ENCODE peak calls at places on chromosomes 3 and 15, in eight cellular contexts. T is fibroblast of lung, W is AG09309, J is esophagus muscularis mucosa, Y is breast epithelium, D is fibroblast of the aortic adventitia, V is cardiac fibroblast, B is HCT116. I is an unnamed sample.

GRCh38 chr3:36700537-36701248 is 63.7 kb downstream of the DCLK3 start:
- DNase-seq in T (peak), W (peak), J (peak), Y (no peak), D (peak), V (peak), B (peak), I (peak)

GRCh38 chr3:713225-713624 is 379.6 kb upstream of the CNTN6 start:
- DNase-seq in T (no peak), W (no peak), J (no peak), Y (no peak), D (no peak), V (no peak), B (no peak), I (peak)

GRCh38 chr3:14906355-14906960 is 40.9 kb upstream of the NR2C2 start:
- DNase-seq in T (no peak), W (no peak), J (no peak), Y (no peak), D (no peak), V (no peak), B (no peak), I (no peak)

GRCh38 chr3:84077479-84077878 is 881.3 kb upstream of the CADM2 start:
- DNase-seq in T (no peak), W (no peak), J (no peak), Y (no peak), D (no peak), V (no peak), B (no peak), I (no peak)

GRCh38 chr3:177516130-177517011 is 319.1 kb upstream of the TBL1XR1 start:
- DNase-seq in T (peak), W (peak), J (no peak), Y (no peak), D (peak), V (peak), B (no peak), I (peak)

GRCh38 chr3:101556064-101556463 is 5.6 kb upstream of the TRMT10C start:
- DNase-seq in T (no peak), W (no peak), J (no peak), Y (no peak), D (no peak), V (no peak), B (no peak), I (no peak)

GRCh38 chr15:53453253-53454105 is 306.0 kb downstream of the WDR72 start:
- DNase-seq in T (no peak), W (no peak), J (no peak), Y (no peak), D (no peak), V (no peak), B (no peak), I (no peak)

GRCh38 chr3:171234298-171235020 is 207.9 kb upstream of the SLC2A2 start:
- DNase-seq in T (peak), W (no peak), J (no peak), Y (no peak), D (no peak), V (no peak), B (no peak), I (no peak)

GRCh38 chr3:156952011-156952410 is 125.9 kb downstream of the LEKR1 start:
- DNase-seq in T (peak), W (no peak), J (no peak), Y (no peak), D (no peak), V (no peak), B (no peak), I (no peak)

GRCh38 chr3:18657858-18658820 is 233.0 kb upstream of the SATB1 start:
- DNase-seq in T (no peak), W (no peak), J (no peak), Y (no peak), D (no peak), V (no peak), B (no peak), I (no peak)

GRCh38 chr3:129618186-129618820 is 11.8 kb upstream of the PLXND1 start:
- DNase-seq in T (no peak), W (no peak), J (no peak), Y (no peak), D (no peak), V (no peak), B (no peak), I (no peak)

GRCh38 chr3:40170395-40170794 is 139.1 kb upstream of the EIF1B start:
- DNase-seq in T (no peak), W (no peak), J (no peak), Y (no peak), D (no peak), V (no peak), B (no peak), I (no peak)

GRCh38 chr3:121601212-121601812 is 8.1 kb downstream of the FBXO40 start:
- DNase-seq in T (no peak), W (no peak), J (no peak), Y (no peak), D (no peak), V (no peak), B (no peak), I (no peak)

GRCh38 chr15:90610220-90610619 is 80.5 kb downstream of the CRTC3 start:
- DNase-seq in T (peak), W (peak), J (no peak), Y (no peak), D (peak), V (peak), B (no peak), I (peak)

GRCh38 chr3:34183114-34183513 is 384.7 kb downstream of the PDCD6IP start:
- DNase-seq in T (no peak), W (no peak), J (no peak), Y (no peak), D (no peak), V (no peak), B (no peak), I (no peak)

GRCh38 chr3:46989146-46989810 is 9.8 kb downstream of the NBEAL2 start:
- DNase-seq in T (no peak), W (no peak), J (no peak), Y (no peak), D (no peak), V (no peak), B (no peak), I (no peak)

GRCh38 chr3:4759689-4760312 is 219.4 kb upstream of the BHLHE40 start:
- DNase-seq in T (no peak), W (no peak), J (no peak), Y (no peak), D (no peak), V (no peak), B (no peak), I (peak)

GRCh38 chr15:100934166-100934565 is 15.0 kb downstream of the LRRK1 start:
- DNase-seq in T (no peak), W (no peak), J (no peak), Y (no peak), D (no peak), V (no peak), B (no peak), I (no peak)

GRCh38 chr3:72346526-72346926 is 501.7 kb downstream of the SHQ1 start:
- DNase-seq in T (peak), W (peak), J (no peak), Y (no peak), D (peak), V (peak), B (no peak), I (peak)

GRCh38 chr3:38454884-38455638 is 1.4 kb downstream of the ACVR2B start:
- DNase-seq in T (peak), W (no peak), J (no peak), Y (peak), D (no peak), V (peak), B (no peak), I (peak)

GRCh38 chr3:98657429-98657828 is 64.0 kb upstream of the CPOX start:
- DNase-seq in T (peak), W (no peak), J (no peak), Y (no peak), D (peak), V (peak), B (peak), I (no peak)

GRCh38 chr15:99558571-99558970 is 7.2 kb upstream of the MEF2A start:
- DNase-seq in T (no peak), W (no peak), J (no peak), Y (no peak), D (no peak), V (no peak), B (no peak), I (no peak)

GRCh38 chr3:42148982-42149432 is 57.9 kb downstream of the TRAK1 start:
- DNase-seq in T (peak), W (peak), J (no peak), Y (peak), D (peak), V (peak), B (no peak), I (peak)

GRCh38 chr3:128464188-128464587 is 2.5 kb downstream of the DNAJB8 start:
- DNase-seq in T (no peak), W (no peak), J (no peak), Y (no peak), D (no peak), V (no peak), B (no peak), I (no peak)

GRCh38 chr3:179000144-179000543 is 71.5 kb downstream of the ZMAT3 start:
- DNase-seq in T (peak), W (peak), J (no peak), Y (no peak), D (peak), V (peak), B (no peak), I (peak)

GRCh38 chr3:48502728-48503168 is 1.2 kb downstream of the SHISA5 start:
- DNase-seq in T (no peak), W (no peak), J (no peak), Y (peak), D (no peak), V (no peak), B (no peak), I (no peak)

GRCh38 chr3:8802256-8802655 is 32.8 kb upstream of the OXTR start:
- DNase-seq in T (no peak), W (no peak), J (no peak), Y (no peak), D (no peak), V (no peak), B (no peak), I (no peak)

GRCh38 chr15:67093146-67093874 is 27.9 kb downstream of the SMAD3 start:
- DNase-seq in T (no peak), W (no peak), J (no peak), Y (no peak), D (no peak), V (no peak), B (no peak), I (no peak)

GRCh38 chr3:86731501-86731901 is 259.4 kb downstream of the VGLL3 start:
- DNase-seq in T (no peak), W (no peak), J (no peak), Y (no peak), D (no peak), V (no peak), B (no peak), I (no peak)
- H3K4me3 ChIP-seq in T (no peak), W (no peak), J (no peak), Y (no peak), D (no peak), V (no peak), B (no peak), I (no peak)

DNA sequence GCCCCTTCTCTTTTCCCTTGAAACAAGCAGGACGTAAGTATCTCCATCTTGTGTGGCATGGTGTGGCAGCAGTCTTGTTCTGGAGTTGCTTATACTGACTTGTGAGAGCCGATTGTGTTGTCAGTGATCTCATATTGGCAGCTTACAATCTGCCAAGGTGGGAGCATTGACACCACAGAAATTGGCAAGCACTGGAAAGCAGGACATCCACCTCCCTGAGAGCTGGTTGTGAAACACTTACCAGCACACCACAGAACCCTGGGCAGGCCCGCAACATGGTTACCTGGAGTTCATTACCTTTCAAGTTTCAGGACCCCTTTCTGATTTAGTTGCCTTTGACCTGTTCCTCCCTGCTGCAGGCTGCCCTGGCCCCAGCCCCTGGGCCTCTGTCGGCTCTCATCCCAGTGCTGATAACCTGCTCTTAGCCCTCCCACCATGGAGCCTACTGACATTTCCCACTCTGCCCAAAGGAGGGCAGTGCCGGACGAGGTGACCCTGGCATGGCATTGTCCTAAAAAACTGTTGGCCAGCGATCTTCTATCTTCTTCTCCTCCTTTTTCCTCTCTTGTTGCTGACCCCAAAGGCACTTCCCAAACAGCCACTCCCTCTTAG is 10.6 kb upstream of the ATP2B2 start:
- DNase-seq in T (no peak), W (no peak), J (no peak), Y (peak), D (no peak), V (no peak), B (no peak), I (no peak)
- TF ChIP-seq CTCF in T (no peak), W (no peak), J (no peak), Y (no peak), D (no peak), V (no peak), B (peak), I (no peak)

GRCh38 chr3:124878561-124879394 is 8.4 kb downstream of the ITGB5 start:
- DNase-seq in T (peak), W (peak), J (peak), Y (no peak), D (peak), V (peak), B (peak), I (peak)
- H3K4me3 ChIP-seq in T (no peak), W (no peak), J (no peak), Y (no peak), D (peak), V (no peak), B (no peak), I (no peak)

GRCh38 chr15:50117628-50118027 is 1.4 kb downstream of the ATP8B4 start:
- DNase-seq in T (no peak), W (no peak), J (no peak), Y (no peak), D (no peak), V (no peak), B (no peak), I (no peak)

GRCh38 chr15:50119063-50119700 is at the start of gene ATP8B4:
- DNase-seq in T (no peak), W (no peak), J (no peak), Y (no peak), D (no peak), V (no peak), B (no peak), I (no peak)

GRCh38 chr15:50113187-50113505 is 5.9 kb downstream of the ATP8B4 start:
- DNase-seq in T (no peak), W (no peak), J (no peak), Y (no peak), D (no peak), V (no peak), B (no peak), I (no peak)

GRCh38 chr15:50114381-50114780 is 4.7 kb downstream of the ATP8B4 start:
- DNase-seq in T (no peak), W (no peak), J (no peak), Y (no peak), D (no peak), V (no peak), B (no peak), I (no peak)

DNA sequence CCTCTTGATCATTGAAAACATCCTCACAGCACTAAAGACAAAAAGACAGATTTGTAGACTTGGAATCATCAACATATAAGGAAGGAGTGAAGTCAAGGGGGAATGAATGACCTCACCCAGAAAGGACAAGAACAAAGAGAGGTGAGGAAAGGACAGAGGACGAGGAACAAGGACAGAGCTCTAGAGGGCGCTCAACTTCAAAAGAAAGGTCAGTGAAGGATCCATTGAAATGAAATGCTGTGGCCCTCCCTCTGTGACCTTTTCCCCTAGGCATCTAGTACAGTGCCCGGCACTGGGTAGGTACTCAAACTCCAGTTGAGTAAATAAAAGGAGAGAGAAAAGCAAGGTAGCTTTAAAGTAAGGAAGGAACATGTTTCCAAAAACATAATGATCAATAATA is 2.6 kb downstream of the ATP8B4 start:
- DNase-seq in T (no peak), W (no peak), J (no peak), Y (no peak), D (peak), V (peak), B (peak), I (peak)
- TF ChIP-seq CTCF in T (peak), W (peak), J (no peak), Y (no peak), D (peak), V (peak), B (peak), I (peak)

GRCh38 chr15:96132126-96132525 is 198.4 kb upstream of the NR2F2 start:
- DNase-seq in T (no peak), W (no peak), J (no peak), Y (no peak), D (no peak), V (no peak), B (no peak), I (no peak)

GRCh38 chr15:96130734-96131133 is 199.8 kb upstream of the NR2F2 start:
- DNase-seq in T (no peak), W (no peak), J (no peak), Y (no peak), D (no peak), V (no peak), B (no peak), I (no peak)

GRCh38 chr15:96138985-96139384 is 191.5 kb upstream of the NR2F2 start:
- DNase-seq in T (no peak), W (no peak), J (no peak), Y (no peak), D (no peak), V (no peak), B (no peak), I (no peak)

DNA sequence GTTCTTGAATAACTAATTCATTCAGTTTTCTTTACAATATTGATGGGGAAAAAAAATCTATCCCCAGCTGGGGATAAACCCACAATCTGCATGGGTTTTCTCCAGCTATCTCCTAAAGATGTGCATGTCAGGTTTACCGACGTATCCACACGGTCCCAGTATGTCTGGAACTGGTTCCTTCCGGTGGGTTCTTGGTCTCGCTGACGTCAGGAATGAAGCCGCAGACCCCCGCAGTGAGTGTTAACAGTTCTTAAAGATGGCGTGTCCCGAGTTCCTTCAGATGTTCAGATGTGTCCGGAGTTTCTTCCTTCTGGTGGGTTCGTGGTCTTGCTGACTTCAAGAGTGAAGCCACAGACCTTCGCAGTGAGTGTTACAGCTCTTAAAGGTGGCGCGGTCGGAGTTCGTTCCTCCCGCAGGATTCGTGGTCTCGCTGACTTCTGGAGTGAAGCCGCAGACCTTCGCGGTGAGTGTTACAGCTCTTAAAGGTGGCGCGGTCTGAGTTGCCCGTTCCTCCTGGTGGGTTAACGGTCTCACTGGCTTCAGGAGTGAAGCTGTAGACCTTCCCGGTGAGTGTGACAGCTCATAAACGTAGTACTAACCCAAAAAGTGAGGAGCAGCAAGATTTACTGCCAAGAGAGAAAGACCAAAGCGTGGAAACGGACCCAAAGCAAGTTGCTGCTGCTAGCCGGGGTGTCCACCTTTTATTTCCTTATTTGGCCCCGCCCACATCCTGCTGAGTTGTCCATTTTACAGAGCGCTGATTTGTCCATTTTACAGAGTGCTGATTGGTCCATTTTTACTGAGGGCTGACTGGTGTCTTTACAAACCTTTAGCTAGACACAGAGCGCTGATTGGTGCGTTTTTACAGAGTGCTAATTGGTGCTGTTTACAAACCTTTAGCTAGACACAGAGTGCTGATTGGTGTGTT is 195.1 kb upstream of the NR2F2 start:
- DNase-seq in T (no peak), W (no peak), J (no peak), Y (no peak), D (no peak), V (no peak), B (no peak), I (no peak)
- H3K4me3 ChIP-seq in T (no peak), W (no peak), J (no peak), Y (no peak), D (no peak), V (no peak), B (no peak), I (no peak)

GRCh38 chr3:187708696-187709095 is 6.3 kb upstream of the RTP2 start:
- DNase-seq in T (no peak), W (no peak), J (no peak), Y (no peak), D (no peak), V (no peak), B (no peak), I (no peak)

GRCh38 chr3:187705164-187705563 is 2.8 kb upstream of the RTP2 start:
- DNase-seq in T (peak), W (no peak), J (no peak), Y (no peak), D (peak), V (no peak), B (no peak), I (no peak)

GRCh38 chr3:187706966-187707365 is 4.6 kb upstream of the RTP2 start:
- DNase-seq in T (no peak), W (no peak), J (no peak), Y (no peak), D (no peak), V (no peak), B (no peak), I (no peak)

GRCh38 chr3:187713504-187713903 is 11.1 kb upstream of the RTP2 start:
- DNase-seq in T (peak), W (no peak), J (no peak), Y (no peak), D (peak), V (peak), B (no peak), I (peak)

DNA sequence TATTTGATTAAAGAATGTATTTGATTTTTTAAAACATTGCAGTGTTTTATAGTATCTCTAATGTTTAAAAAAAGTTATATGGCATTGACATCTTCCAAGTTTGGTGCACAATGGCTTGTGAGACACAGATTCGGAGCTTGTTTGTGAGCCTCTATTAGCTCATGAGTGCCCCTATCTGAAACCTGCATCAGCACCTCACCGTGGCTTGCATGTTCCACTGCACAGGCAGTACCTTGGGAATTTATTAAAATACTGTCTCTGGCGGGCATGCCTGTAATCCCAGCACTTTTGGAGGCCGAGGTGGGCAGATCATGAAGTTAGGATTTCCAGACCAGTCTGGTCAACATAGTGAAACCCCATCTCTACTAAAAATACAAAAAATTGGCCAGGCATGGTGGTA is 6.8 kb upstream of the RTP2 start:
- DNase-seq in T (no peak), W (no peak), J (no peak), Y (no peak), D (no peak), V (no peak), B (peak), I (no peak)
- TF ChIP-seq CTCF in T (peak), W (peak), J (no peak), Y (no peak), D (no peak), V (no peak), B (peak), I (peak)